ENCODE peak calls at places on chromosome 14, in seven cellular contexts. One of them, this sample, is unnamed.

GRCh38 chr14:29521526-29522137 is 406.0 kb downstream of the PRKD1 start:
- DNase-seq in AG09309: no peak
- DNase-seq in IMR-90: peak; percentile 6
- DNase-seq in AG10803: no peak
- DNase-seq in MM.1S: no peak
- DNase-seq in SK-N-SH: no peak
- DNase-seq in fibroblast of lung: peak; percentile 2
- DNase-seq in this sample: no peak

GRCh38 chr14:68715032-68715924 is 77.6 kb downstream of the ZFP36L1 start:
- DNase-seq in MM.1S: no peak
- DNase-seq in IMR-90: peak; percentile 58
- DNase-seq in fibroblast of lung: peak; percentile 65
- DNase-seq in AG09309: no peak
- DNase-seq in SK-N-SH: no peak
- DNase-seq in AG10803: peak; percentile 48
- DNase-seq in this sample: no peak

GRCh38 chr14:95237956-95238355 is 80.6 kb upstream of the DICER1 start:
- DNase-seq in SK-N-SH: no peak
- DNase-seq in fibroblast of lung: no peak
- DNase-seq in AG10803: no peak
- DNase-seq in MM.1S: no peak
- DNase-seq in AG09309: no peak
- DNase-seq in IMR-90: no peak
- DNase-seq in this sample: no peak

GRCh38 chr14:33347816-33348215 is 409.1 kb downstream of the NPAS3 start:
- DNase-seq in IMR-90: no peak
- DNase-seq in AG10803: peak; percentile 40
- DNase-seq in AG09309: no peak
- DNase-seq in fibroblast of lung: peak; percentile 52
- DNase-seq in SK-N-SH: no peak
- DNase-seq in MM.1S: no peak
- DNase-seq in this sample: no peak

GRCh38 chr14:78240567-78240966 is 70.4 kb downstream of the NRXN3 start:
- DNase-seq in AG09309: no peak
- DNase-seq in fibroblast of lung: no peak
- DNase-seq in SK-N-SH: no peak
- DNase-seq in AG10803: no peak
- DNase-seq in IMR-90: no peak
- DNase-seq in MM.1S: no peak
- DNase-seq in this sample: no peak

GRCh38 chr14:100072783-100073346 is 7.6 kb downstream of the EVL start:
- DNase-seq in MM.1S: peak; percentile 53
- DNase-seq in AG09309: no peak
- DNase-seq in SK-N-SH: no peak
- DNase-seq in fibroblast of lung: no peak
- DNase-seq in IMR-90: no peak
- DNase-seq in AG10803: no peak
- DNase-seq in this sample: no peak

GRCh38 chr14:34629344-34629656 is 648 bp downstream of the SNX6 start:
- DNase-seq in IMR-90: no peak
- DNase-seq in SK-N-SH: no peak
- DNase-seq in MM.1S: no peak
- DNase-seq in AG10803: no peak
- DNase-seq in fibroblast of lung: no peak
- DNase-seq in AG09309: no peak
- DNase-seq in this sample: no peak

GRCh38 chr14:51071851-51072250 is 23.1 kb downstream of the TRIM9 start:
- DNase-seq in fibroblast of lung: peak; percentile 52
- DNase-seq in IMR-90: no peak
- DNase-seq in AG10803: no peak
- DNase-seq in MM.1S: no peak
- DNase-seq in SK-N-SH: no peak
- DNase-seq in AG09309: no peak
- DNase-seq in this sample: no peak

GRCh38 chr14:98167702-98168101 is 1104.3 kb downstream of the BCL11B start:
- DNase-seq in fibroblast of lung: no peak
- DNase-seq in SK-N-SH: no peak
- DNase-seq in AG10803: no peak
- DNase-seq in IMR-90: no peak
- DNase-seq in AG09309: no peak
- DNase-seq in MM.1S: peak; percentile 84
- DNase-seq in this sample: no peak

GRCh38 chr14:95516554-95517209 is at the start of gene SYNE3:
- DNase-seq in fibroblast of lung: no peak
- DNase-seq in AG10803: no peak
- DNase-seq in MM.1S: peak; percentile 59
- DNase-seq in IMR-90: no peak
- DNase-seq in AG09309: no peak
- DNase-seq in SK-N-SH: peak; percentile 90
- DNase-seq in this sample: no peak

GRCh38 chr14:77213657-77214016 is 32.0 kb downstream of the TMEM63C start:
- DNase-seq in fibroblast of lung: no peak
- DNase-seq in AG09309: no peak
- DNase-seq in MM.1S: no peak
- DNase-seq in IMR-90: no peak
- DNase-seq in AG10803: no peak
- DNase-seq in SK-N-SH: no peak
- DNase-seq in this sample: no peak

GRCh38 chr14:32709072-32709471 is 229.6 kb upstream of the NPAS3 start:
- DNase-seq in AG09309: peak; percentile 66
- DNase-seq in AG10803: peak; percentile 94
- DNase-seq in SK-N-SH: no peak
- DNase-seq in MM.1S: no peak
- DNase-seq in IMR-90: peak; percentile 77
- DNase-seq in fibroblast of lung: peak; percentile 94
- DNase-seq in this sample: peak; percentile 86

GRCh38 chr14:23300687-23301223 is 1.9 kb downstream of the PPP1R3E start:
- DNase-seq in AG10803: no peak
- DNase-seq in fibroblast of lung: peak; percentile 20
- DNase-seq in SK-N-SH: no peak
- DNase-seq in AG09309: no peak
- DNase-seq in IMR-90: peak; percentile 13
- DNase-seq in MM.1S: no peak
- DNase-seq in this sample: no peak

GRCh38 chr14:66238969-66239368 is 247.2 kb upstream of the CCDC196 start:
- DNase-seq in SK-N-SH: no peak
- DNase-seq in IMR-90: no peak
- DNase-seq in MM.1S: no peak
- DNase-seq in fibroblast of lung: no peak
- DNase-seq in AG10803: no peak
- DNase-seq in AG09309: no peak
- DNase-seq in this sample: no peak

GRCh38 chr14:38207830-38208815 is at the start of gene SSTR1:
- DNase-seq in SK-N-SH: no peak
- DNase-seq in AG09309: no peak
- DNase-seq in fibroblast of lung: peak; percentile 12
- DNase-seq in IMR-90: no peak
- DNase-seq in MM.1S: no peak
- DNase-seq in AG10803: peak; percentile 32
- DNase-seq in this sample: no peak
- H3K4me3 ChIP-seq in SK-N-SH: no peak within 1 kb of the TSS
- H3K4me3 ChIP-seq in AG09309: peak within 1 kb of the TSS; percentile 84
- H3K4me3 ChIP-seq in fibroblast of lung: peak within 1 kb of the TSS; percentile 71
- H3K4me3 ChIP-seq in IMR-90: peak within 1 kb of the TSS; percentile 61
- H3K4me3 ChIP-seq in MM.1S: no peak within 1 kb of the TSS
- H3K4me3 ChIP-seq in AG10803: peak within 1 kb of the TSS; percentile 85
- H3K4me3 ChIP-seq in this sample: peak within 1 kb of the TSS; percentile 44

GRCh38 chr14:55136241-55136640 is 7.2 kb downstream of the LGALS3 start:
- DNase-seq in AG10803: peak; percentile 75
- DNase-seq in fibroblast of lung: peak; percentile 77
- DNase-seq in IMR-90: peak; percentile 79
- DNase-seq in SK-N-SH: no peak
- DNase-seq in MM.1S: no peak
- DNase-seq in AG09309: no peak
- DNase-seq in this sample: peak; percentile 27

GRCh38 chr14:55136868-55137785 is 8.1 kb downstream of the LGALS3 start:
- DNase-seq in MM.1S: no peak
- DNase-seq in AG10803: peak; percentile 83
- DNase-seq in fibroblast of lung: peak; percentile 92
- DNase-seq in IMR-90: peak; percentile 88
- DNase-seq in AG09309: peak; percentile 52
- DNase-seq in SK-N-SH: peak; percentile 39
- DNase-seq in this sample: peak; percentile 83

GRCh38 chr14:55131782-55132181 is 2.7 kb downstream of the LGALS3 start:
- DNase-seq in IMR-90: peak; percentile 22
- DNase-seq in fibroblast of lung: no peak
- DNase-seq in AG09309: no peak
- DNase-seq in SK-N-SH: no peak
- DNase-seq in AG10803: peak; percentile 46
- DNase-seq in MM.1S: no peak
- DNase-seq in this sample: no peak

GRCh38 chr14:55130194-55130550 is 1.1 kb downstream of the LGALS3 start:
- DNase-seq in AG09309: no peak
- DNase-seq in IMR-90: peak; percentile 69
- DNase-seq in fibroblast of lung: peak; percentile 45
- DNase-seq in MM.1S: no peak
- DNase-seq in AG10803: peak; percentile 43
- DNase-seq in SK-N-SH: no peak
- DNase-seq in this sample: no peak

DNA sequence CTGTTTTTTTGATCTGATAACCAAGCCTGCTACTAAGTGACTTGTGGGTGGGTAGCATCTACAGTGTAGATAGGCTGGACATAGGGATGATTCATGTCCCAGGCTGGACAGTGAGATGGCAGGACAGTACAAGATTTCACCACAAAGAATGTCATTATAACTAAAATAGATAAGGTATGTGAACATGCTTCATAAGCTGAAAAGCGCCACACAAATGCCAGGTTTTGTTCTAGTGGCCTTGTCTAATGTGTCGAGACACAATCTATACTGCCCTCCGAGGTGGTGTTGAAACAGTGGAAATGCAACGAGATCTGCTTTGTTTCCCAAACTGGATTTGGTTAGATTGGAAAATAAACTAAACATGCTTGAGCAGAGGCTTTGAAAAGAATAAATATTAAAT is 4.4 kb downstream of the LGALS3 start:
- DNase-seq in SK-N-SH: peak; percentile 63
- DNase-seq in fibroblast of lung: peak; percentile 48
- DNase-seq in MM.1S: no peak
- DNase-seq in IMR-90: peak; percentile 43
- DNase-seq in AG09309: no peak
- DNase-seq in AG10803: no peak
- DNase-seq in this sample: no peak
- TF ChIP-seq CTCF in SK-N-SH: peak; percentile 58
- TF ChIP-seq CTCF in fibroblast of lung: peak; percentile 38
- TF ChIP-seq CTCF in MM.1S: no peak
- TF ChIP-seq CTCF in IMR-90: peak; percentile 28
- TF ChIP-seq CTCF in AG09309: peak; percentile 26
- TF ChIP-seq CTCF in AG10803: no peak
- TF ChIP-seq CTCF in this sample: no peak

DNA sequence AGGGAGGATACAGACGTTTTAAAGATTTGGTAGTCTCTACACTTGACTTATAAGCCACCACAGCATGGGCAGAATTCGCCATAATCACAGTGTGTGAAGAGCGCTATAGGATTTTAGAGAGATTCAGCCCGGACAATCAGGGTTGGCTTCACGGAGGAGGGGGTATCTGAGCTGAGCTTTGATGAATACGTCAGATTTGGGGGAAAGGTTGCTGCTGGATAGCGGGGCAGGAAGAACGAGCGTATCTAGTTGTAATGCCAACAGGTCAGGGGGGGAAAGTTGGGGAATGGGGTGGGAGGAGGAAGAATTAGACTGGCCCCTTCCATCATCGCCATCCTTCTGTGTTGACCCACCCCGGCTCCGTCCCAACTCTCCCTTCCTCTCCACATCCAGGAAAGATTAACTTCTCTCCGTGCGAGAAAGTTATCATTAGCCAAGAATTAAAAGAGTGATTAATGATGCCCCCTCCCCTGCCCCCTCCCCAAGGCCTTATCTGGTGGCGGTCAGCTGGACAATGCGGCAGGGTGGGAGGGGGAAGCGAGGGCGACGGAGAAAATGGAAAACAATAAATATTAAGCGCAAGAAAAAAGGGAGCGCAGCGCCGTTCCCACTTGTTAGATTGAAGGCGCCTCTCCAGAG is 13.5 kb upstream of the GPATCH2L start:
- DNase-seq in SK-N-SH: peak; percentile 47
- DNase-seq in fibroblast of lung: no peak
- DNase-seq in MM.1S: no peak
- DNase-seq in AG10803: no peak
- DNase-seq in IMR-90: no peak
- DNase-seq in AG09309: no peak
- DNase-seq in this sample: no peak
- H3K4me3 ChIP-seq in SK-N-SH: peak overlapping the region; percentile 12
- H3K4me3 ChIP-seq in fibroblast of lung: peak overlapping the region; percentile 14
- H3K4me3 ChIP-seq in MM.1S: no peak overlapping the region
- H3K4me3 ChIP-seq in AG10803: no peak overlapping the region
- H3K4me3 ChIP-seq in IMR-90: no peak overlapping the region
- H3K4me3 ChIP-seq in AG09309: no peak overlapping the region
- H3K4me3 ChIP-seq in this sample: peak overlapping the region; percentile 27

GRCh38 chr14:58663494-58664111 is 25.8 kb downstream of the DACT1 start:
- DNase-seq in AG10803: peak; percentile 91
- DNase-seq in AG09309: peak; percentile 61
- DNase-seq in SK-N-SH: peak; percentile 24
- DNase-seq in IMR-90: peak; percentile 90
- DNase-seq in fibroblast of lung: peak; percentile 97
- DNase-seq in MM.1S: no peak
- DNase-seq in this sample: peak; percentile 81
- TF ChIP-seq CTCF in AG10803: no peak
- TF ChIP-seq CTCF in AG09309: no peak
- TF ChIP-seq CTCF in SK-N-SH: no peak
- TF ChIP-seq CTCF in IMR-90: no peak
- TF ChIP-seq CTCF in fibroblast of lung: no peak
- TF ChIP-seq CTCF in MM.1S: no peak
- TF ChIP-seq CTCF in this sample: no peak

GRCh38 chr14:92122761-92123160 is 992 bp downstream of the CPSF2 start:
- DNase-seq in AG09309: no peak
- DNase-seq in IMR-90: no peak
- DNase-seq in MM.1S: no peak
- DNase-seq in SK-N-SH: no peak
- DNase-seq in fibroblast of lung: peak; percentile 5
- DNase-seq in AG10803: no peak
- DNase-seq in this sample: no peak
- H3K4me3 ChIP-seq in AG09309: peak overlapping the region; percentile 90
- H3K4me3 ChIP-seq in IMR-90: peak overlapping the region; percentile 95
- H3K4me3 ChIP-seq in MM.1S: peak overlapping the region; percentile 85
- H3K4me3 ChIP-seq in SK-N-SH: peak overlapping the region; percentile 80
- H3K4me3 ChIP-seq in fibroblast of lung: peak overlapping the region; percentile 99
- H3K4me3 ChIP-seq in AG10803: peak overlapping the region; percentile 96
- H3K4me3 ChIP-seq in this sample: peak overlapping the region; percentile 95

DNA sequence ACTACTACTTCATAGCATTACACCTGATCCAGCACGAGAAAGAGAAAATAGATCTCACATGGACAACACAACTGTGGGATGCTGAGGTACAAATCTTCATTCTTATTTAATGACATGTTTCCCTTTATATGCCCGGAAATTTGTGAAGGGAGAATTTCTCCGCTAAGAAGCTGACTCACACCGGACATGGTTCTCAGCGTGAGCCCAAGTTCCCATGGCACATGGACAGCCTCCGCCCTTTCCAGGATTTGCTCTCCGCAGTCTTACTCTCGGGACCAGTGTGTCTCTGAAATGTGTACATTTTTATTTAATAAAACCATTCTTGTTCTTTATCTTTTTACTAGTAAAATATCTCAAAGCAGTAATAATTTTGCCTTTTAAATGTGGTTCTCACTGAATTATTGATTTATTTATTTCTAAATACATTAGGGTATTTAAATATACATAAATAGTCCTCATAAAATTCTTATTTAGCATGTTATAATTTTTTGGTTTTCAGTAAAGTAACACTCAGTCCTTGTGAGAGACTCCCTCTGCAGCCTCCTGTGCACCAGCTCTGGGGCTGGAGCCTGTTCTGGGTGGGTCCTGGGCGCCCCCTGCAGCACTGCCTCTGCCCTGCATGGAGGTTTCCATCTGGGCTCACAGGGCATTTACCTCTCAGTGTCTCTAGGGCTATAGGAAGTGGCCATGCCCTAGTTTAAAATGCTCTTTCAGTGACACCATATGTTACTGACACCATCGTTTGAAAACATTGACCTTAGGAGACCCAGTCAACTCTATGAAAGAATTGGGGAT is 1155.0 kb downstream of the TMEM121 start:
- DNase-seq in IMR-90: no peak
- DNase-seq in SK-N-SH: no peak
- DNase-seq in fibroblast of lung: no peak
- DNase-seq in MM.1S: no peak
- DNase-seq in AG10803: no peak
- DNase-seq in AG09309: no peak
- DNase-seq in this sample: no peak
- TF ChIP-seq CTCF in IMR-90: no peak
- TF ChIP-seq CTCF in SK-N-SH: peak; percentile 53
- TF ChIP-seq CTCF in fibroblast of lung: no peak
- TF ChIP-seq CTCF in MM.1S: peak; percentile 29
- TF ChIP-seq CTCF in AG10803: no peak
- TF ChIP-seq CTCF in AG09309: no peak
- TF ChIP-seq CTCF in this sample: no peak